ENCODE peak calls at places on chromosomes 2 and 18, in five cellular contexts. J, I, X, K and R are unnamed samples.

GRCh38 chr2:7539077-7539476 is 621.9 kb downstream of the RNF144A start:
- DNase-seq in X (no peak), I (no peak), J (no peak), K (no peak), R (no peak)

GRCh38 chr2:27003857-27004256 is 28.9 kb upstream of the TMEM214 start:
- DNase-seq in K (no peak), J (no peak), X (no peak), I (no peak), R (no peak)

GRCh38 chr18:10320848-10321247 is 133.6 kb upstream of the APCDD1 start:
- DNase-seq in K (no peak), J (no peak), X (no peak), I (no peak), R (no peak)

GRCh38 chr2:226799211-226799975 is at the start of gene IRS1:
- DNase-seq in I (peak), J (peak), X (peak), K (peak), R (peak)

GRCh38 chr2:218081063-218081462 is 12.0 kb downstream of the RUFY4 start:
- DNase-seq in J (no peak), X (no peak), K (no peak), I (no peak), R (no peak)

GRCh38 chr2:46275995-46276394 is 21.2 kb upstream of the EPAS1 start:
- DNase-seq in K (peak), X (peak), I (peak), J (no peak), R (no peak)

GRCh38 chr2:53104263-53104662 is 663.3 kb upstream of the CHAC2 start:
- DNase-seq in X (no peak), J (no peak), K (no peak), I (no peak), R (no peak)

GRCh38 chr2:172219201-172219600 is 116.5 kb upstream of the DLX2 start:
- DNase-seq in K (no peak), J (no peak), I (no peak), X (no peak), R (no peak)

GRCh38 chr2:181457121-181457740 is at the start of gene ITGA4:
- DNase-seq in K (peak), I (peak), X (peak), J (peak), R (peak)

GRCh38 chr2:164314148-164314547 is 307.1 kb downstream of the GRB14 start:
- DNase-seq in K (no peak), I (no peak), J (no peak), X (no peak), R (no peak)

GRCh38 chr2:156797832-156798231 is 361.7 kb downstream of the GPD2 start:
- DNase-seq in X (no peak), I (no peak), K (no peak), J (no peak), R (no peak)

GRCh38 chr18:61753373-61753772 is 139.4 kb downstream of the RNF152 start:
- DNase-seq in J (no peak), X (no peak), K (no peak), I (no peak), R (no peak)

GRCh38 chr2:154623819-154624218 is 74.7 kb upstream of the KCNJ3 start:
- DNase-seq in K (no peak), X (no peak), J (no peak), I (no peak), R (no peak)

GRCh38 chr2:191010887-191011885 is 2.8 kb downstream of the STAT1 start:
- DNase-seq in J (no peak), X (no peak), K (no peak), I (no peak), R (no peak)

GRCh38 chr2:85769236-85769986 is 15.6 kb downstream of the ATOH8 start:
- DNase-seq in K (no peak), I (peak), J (no peak), X (no peak), R (no peak)

GRCh38 chr2:205370726-205371125 is 311.6 kb upstream of the NRP2 start:
- DNase-seq in K (no peak), X (no peak), J (no peak), I (no peak), R (no peak)

GRCh38 chr2:31051213-31052185 is 86.7 kb downstream of the GALNT14 start:
- DNase-seq in I (no peak), X (no peak), J (no peak), K (no peak), R (no peak)

GRCh38 chr2:100655936-100656534 is 93.2 kb downstream of the PDCL3 start:
- DNase-seq in K (no peak), I (no peak), J (no peak), X (no peak), R (no peak)

GRCh38 chr18:13240060-13240725 is 21.6 kb downstream of the LDLRAD4 start:
- DNase-seq in X (no peak), J (no peak), K (no peak), I (no peak), R (peak)

GRCh38 chr2:46213906-46214305 is 83.3 kb upstream of the EPAS1 start:
- DNase-seq in I (no peak), K (no peak), X (no peak), J (no peak), R (no peak)

GRCh38 chr18:33128581-33128980 is 311.9 kb downstream of the CCDC178 start:
- DNase-seq in X (no peak), I (no peak), K (no peak), J (no peak), R (no peak)

GRCh38 chr2:241532168-241532567 is 23.8 kb upstream of the STK25 start:
- DNase-seq in X (no peak), K (no peak), I (no peak), J (no peak), R (no peak)
- H3K27ac ChIP-seq in X (no peak), K (no peak), I (no peak), J (no peak), R (no peak)

DNA sequence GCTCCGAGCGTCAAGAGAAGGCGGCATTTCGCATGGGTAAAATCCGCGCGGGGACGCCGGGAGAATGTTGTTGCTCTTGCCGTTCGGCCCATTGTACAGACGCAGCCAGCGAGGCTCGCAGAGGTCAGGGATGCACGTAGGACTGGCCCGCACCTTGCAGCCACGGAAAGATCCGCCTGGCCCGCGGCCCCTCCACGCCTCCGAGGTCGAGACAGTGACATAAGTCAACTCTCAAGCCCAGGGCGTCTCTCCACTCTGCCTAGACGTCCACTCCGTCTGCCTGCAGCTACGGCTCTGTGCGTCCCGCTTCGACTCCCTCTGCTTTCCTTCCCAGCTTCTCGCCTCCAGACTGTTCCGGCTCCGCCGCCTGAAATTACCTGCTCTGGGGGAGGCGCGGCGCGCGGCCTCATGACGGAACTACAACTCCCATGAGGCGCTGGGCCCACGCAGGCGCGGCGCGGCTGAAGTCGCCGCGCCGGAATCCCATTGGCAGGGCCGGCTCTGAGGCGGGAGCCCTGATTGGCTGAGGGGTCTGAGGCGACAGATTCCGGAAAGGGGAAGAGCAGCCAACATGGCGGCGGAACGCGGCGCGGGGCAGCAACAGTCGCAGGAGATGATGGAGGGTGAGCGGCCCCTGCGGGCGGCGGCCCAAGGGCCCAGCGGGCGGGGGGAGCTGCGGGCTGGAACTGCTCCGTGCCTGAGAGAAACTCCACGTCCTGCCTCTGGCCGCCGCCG is at the start of gene PPP1R7:
- DNase-seq in X (peak), J (peak), I (peak), K (peak), R (peak)
- TF ChIP-seq CTCF in X (no peak), J (peak), I (no peak), K (no peak), R (no peak)

GRCh38 chr2:3495956-3496355 is 23.4 kb downstream of the ADI1 start:
- DNase-seq in I (no peak), K (no peak), J (no peak), X (no peak), R (peak)
- H3K27ac ChIP-seq in I (no peak), K (no peak), J (no peak), X (no peak), R (no peak)

GRCh38 chr2:238030422-238031155 is 30.2 kb upstream of the SCLY start:
- DNase-seq in I (no peak), K (no peak), X (no peak), J (no peak), R (no peak)
- TF ChIP-seq CTCF in I (no peak), K (no peak), X (no peak), J (no peak), R (no peak)

DNA sequence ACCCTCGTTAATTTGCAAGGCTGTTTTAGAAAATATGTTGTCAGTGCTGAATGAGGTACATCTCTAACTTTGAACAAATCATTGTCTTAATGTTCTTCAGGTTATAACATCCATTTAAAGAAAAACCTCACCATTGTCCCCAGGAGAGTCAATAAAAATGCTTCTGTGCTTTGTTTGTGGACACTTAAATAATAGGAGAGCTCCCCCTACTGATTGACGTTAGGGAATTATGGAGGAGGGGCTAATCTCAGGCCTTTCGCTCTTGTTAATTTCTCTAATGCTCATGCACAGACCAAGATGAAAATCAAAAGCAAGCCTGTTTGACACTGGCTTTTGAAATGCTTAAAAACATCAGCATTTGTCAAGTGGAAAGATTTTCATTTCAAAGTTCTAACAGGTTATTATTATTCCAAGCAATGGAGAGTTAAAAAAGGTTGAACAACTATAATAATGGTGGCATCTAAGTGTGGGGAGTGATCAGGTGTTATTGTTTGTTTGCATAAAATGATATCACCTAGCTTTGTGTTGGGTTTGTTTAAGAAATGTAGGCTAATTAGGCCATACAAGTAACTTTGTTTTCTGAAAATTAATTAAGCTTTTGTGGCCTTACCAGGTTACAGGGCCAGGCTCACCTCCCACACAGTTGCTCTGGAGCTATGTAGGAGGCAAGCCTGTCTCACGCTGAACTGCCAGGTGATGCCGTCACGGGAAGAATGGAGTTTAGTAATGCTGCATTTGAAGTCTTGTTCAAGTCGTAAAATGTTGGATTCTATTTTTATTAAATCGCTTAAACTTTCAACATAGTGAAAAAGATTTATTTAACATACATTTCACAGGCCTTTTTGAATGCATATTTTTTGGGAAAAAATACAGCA is 51.7 kb upstream of the SMIM21 start:
- DNase-seq in X (no peak), J (no peak), K (no peak), I (no peak), R (no peak)
- H3K27ac ChIP-seq in X (no peak), J (no peak), K (no peak), I (no peak), R (no peak)

GRCh38 chr18:34870916-34871315 is 160.8 kb downstream of the DTNA start:
- DNase-seq in J (no peak), I (no peak), K (no peak), X (no peak), R (no peak)
- TF ChIP-seq CTCF in J (no peak), I (no peak), K (no peak), X (no peak), R (no peak)

GRCh38 chr2:55923978-55924325 is 370 bp upstream of the EFEMP1 start:
- DNase-seq in X (no peak), K (no peak), J (no peak), I (no peak), R (no peak)
- H3K27ac ChIP-seq in X (no peak), K (peak), J (no peak), I (no peak), R (peak)

DNA sequence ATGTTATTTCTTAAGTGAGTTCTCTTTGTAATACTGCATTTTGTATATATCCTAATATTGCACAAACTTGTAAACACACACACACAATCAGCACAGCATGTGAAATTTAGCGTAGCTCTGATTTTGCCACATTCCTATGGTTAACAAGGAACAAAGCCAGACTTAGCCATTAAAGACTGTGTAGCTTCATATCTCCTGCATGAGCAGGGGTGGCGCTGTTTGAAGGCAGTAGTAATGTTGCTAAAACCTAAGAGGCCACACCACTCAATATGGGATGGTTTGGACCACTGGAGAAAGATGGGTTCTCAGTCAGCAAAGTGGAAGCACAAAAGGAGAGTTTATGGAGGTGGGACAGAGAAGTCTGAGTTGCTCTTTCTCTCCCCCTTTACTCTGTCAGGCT is 61.1 kb upstream of the RND3 start:
- DNase-seq in K (no peak), X (no peak), J (no peak), I (no peak), R (no peak)
- TF ChIP-seq CTCF in K (peak), X (no peak), J (no peak), I (no peak), R (no peak)